ENCODE peak calls at places on chromosomes 5 and 9, in four cellular contexts. One of them, this sample, is unnamed.

GRCh38 chr5:111929892-111930291 is 172.9 kb upstream of the NREP start:
- DNase-seq in T-helper 9 cell: no peak
- DNase-seq in PC-3: peak; percentile 83
- DNase-seq in NCI-H774: no peak
- DNase-seq in this sample: no peak

GRCh38 chr9:77614671-77615070 is 33.5 kb downstream of the GNA14 start:
- DNase-seq in PC-3: no peak
- DNase-seq in NCI-H774: no peak
- DNase-seq in T-helper 9 cell: no peak
- DNase-seq in this sample: no peak

GRCh38 chr9:87324613-87325194 is 173.0 kb upstream of the DAPK1 start:
- DNase-seq in NCI-H774: no peak
- DNase-seq in PC-3: peak; percentile 58
- DNase-seq in T-helper 9 cell: no peak
- DNase-seq in this sample: no peak

GRCh38 chr9:76602191-76602590 is 143.2 kb downstream of the GCNT1 start:
- DNase-seq in T-helper 9 cell: no peak
- DNase-seq in NCI-H774: no peak
- DNase-seq in PC-3: no peak
- DNase-seq in this sample: no peak

GRCh38 chr9:13568446-13568845 is 289.0 kb upstream of the MPDZ start:
- DNase-seq in PC-3: no peak
- DNase-seq in T-helper 9 cell: no peak
- DNase-seq in NCI-H774: peak; percentile 74
- DNase-seq in this sample: no peak

GRCh38 chr5:145776886-145777285 is 58.3 kb downstream of the PRELID2 start:
- DNase-seq in T-helper 9 cell: no peak
- DNase-seq in PC-3: peak; percentile 17
- DNase-seq in NCI-H774: no peak
- DNase-seq in this sample: no peak

GRCh38 chr5:145697251-145698016 is 137.7 kb downstream of the PRELID2 start:
- DNase-seq in T-helper 9 cell: no peak
- DNase-seq in PC-3: peak; percentile 60
- DNase-seq in NCI-H774: no peak
- DNase-seq in this sample: no peak

GRCh38 chr5:137657073-137657472 is 78.8 kb downstream of the KLHL3 start:
- DNase-seq in PC-3: no peak
- DNase-seq in NCI-H774: no peak
- DNase-seq in T-helper 9 cell: no peak
- DNase-seq in this sample: no peak

GRCh38 chr9:105007143-105007542 is 79.2 kb upstream of the ABCA1 start:
- DNase-seq in PC-3: peak; percentile 72
- DNase-seq in NCI-H774: no peak
- DNase-seq in T-helper 9 cell: no peak
- DNase-seq in this sample: no peak

GRCh38 chr9:63816742-63817621 is 1468.0 kb downstream of the FOXD4L5 start:
- DNase-seq in PC-3: peak; percentile 72
- DNase-seq in T-helper 9 cell: peak; percentile 53
- DNase-seq in NCI-H774: no peak
- DNase-seq in this sample: peak; percentile 55

GRCh38 chr9:92781902-92782301 is 17.3 kb upstream of the BICD2 start:
- DNase-seq in NCI-H774: no peak
- DNase-seq in PC-3: peak; percentile 71
- DNase-seq in T-helper 9 cell: no peak
- DNase-seq in this sample: no peak

GRCh38 chr5:143229896-143230675 is 173.4 kb downstream of the NR3C1 start:
- DNase-seq in PC-3: no peak
- DNase-seq in T-helper 9 cell: no peak
- DNase-seq in NCI-H774: no peak
- DNase-seq in this sample: peak; percentile 29